ENCODE peak calls at places on chromosomes 3 and 15, in six cellular contexts. B, F, I, K, T and E are unnamed samples.

GRCh38 chr3:182905623-182906022 is 74.7 kb downstream of the DCUN1D1 start:
- DNase-seq in B (no peak), I (no peak), K (no peak), T (no peak), F (no peak), E (no peak)

GRCh38 chr15:37028609-37029287 is 71.6 kb downstream of the MEIS2 start:
- DNase-seq in F (no peak), B (no peak), I (peak), K (peak), T (no peak), E (no peak)

GRCh38 chr3:149020839-149021252 is 29.5 kb downstream of the GYG1 start:
- DNase-seq in I (no peak), K (no peak), T (no peak), F (no peak), B (no peak), E (no peak)

GRCh38 chr3:149547954-149548728 is 73.6 kb downstream of the TM4SF4 start:
- DNase-seq in F (no peak), B (no peak), T (no peak), K (peak), I (peak), E (no peak)

GRCh38 chr15:90716317-90716975 is 700 bp upstream of the BLM start:
- DNase-seq in K (no peak), T (no peak), B (no peak), I (no peak), F (no peak), E (no peak)

GRCh38 chr3:176934698-176935097 is 262.6 kb downstream of the TBL1XR1 start:
- DNase-seq in K (no peak), B (no peak), F (no peak), T (no peak), I (no peak), E (no peak)

GRCh38 chr3:69113536-69113935 is 8.9 kb downstream of the LMOD3 start:
- DNase-seq in F (no peak), B (no peak), K (peak), T (no peak), I (no peak), E (no peak)

GRCh38 chr15:34837246-34838016 is 42.1 kb upstream of the ACTC1 start:
- DNase-seq in F (no peak), I (peak), T (no peak), B (no peak), K (peak), E (no peak)

GRCh38 chr15:68781766-68782588 is 38.7 kb downstream of the ANP32A start:
- DNase-seq in T (peak), K (no peak), I (no peak), F (no peak), B (no peak), E (no peak)

GRCh38 chr3:47108546-47108945 is 55.4 kb downstream of the SETD2 start:
- DNase-seq in I (no peak), F (no peak), K (peak), B (no peak), T (no peak), E (no peak)

GRCh38 chr3:109882144-109882543 is 544.8 kb upstream of the DPPA4 start:
- DNase-seq in F (no peak), T (no peak), I (no peak), K (no peak), B (no peak), E (no peak)

GRCh38 chr3:186182850-186183249 is 74.0 kb upstream of the ETV5 start:
- DNase-seq in B (peak), T (no peak), F (no peak), K (no peak), I (no peak), E (no peak)

GRCh38 chr3:42507751-42508335 is 5.4 kb downstream of the VIPR1 start:
- DNase-seq in K (no peak), B (no peak), F (no peak), I (no peak), T (no peak), E (no peak)

GRCh38 chr3:194275721-194276120 is 75.4 kb downstream of the CPN2 start:
- DNase-seq in F (no peak), T (no peak), K (no peak), B (no peak), I (no peak), E (no peak)

GRCh38 chr15:94674251-94674650 is 442.9 kb downstream of the MCTP2 start:
- DNase-seq in B (no peak), I (no peak), T (no peak), F (peak), K (no peak), E (no peak)

GRCh38 chr3:187112934-187113793 is 26.1 kb downstream of the RPL39L start:
- DNase-seq in B (no peak), T (peak), I (no peak), F (no peak), K (no peak), E (no peak)

GRCh38 chr3:13011369-13012227 is 61.6 kb downstream of the IQSEC1 start:
- DNase-seq in T (peak), I (no peak), F (no peak), B (no peak), K (no peak), E (no peak)